ENCODE peak calls at places on chromosomes 3 and 15, in six cellular contexts. Z is posterior cingulate gyrus; G is GM12891; N is kidney; X is naive thymus-derived CD8-positive, alpha-beta T cell; I is NCI-H2081 treated with DMSO at 0.1 percent for 48 hours. U is an unnamed sample.

GRCh38 chr3:141124715-141125114 is 73.6 kb downstream of the SPSB4 start:
- DNase-seq in X (no peak), I (no peak), Z (no peak), N (no peak), G (no peak), U (no peak)

GRCh38 chr3:110027446-110027845 is 690.1 kb upstream of the DPPA4 start:
- DNase-seq in G (no peak), X (no peak), N (no peak), Z (no peak), I (no peak), U (no peak)

GRCh38 chr3:66372681-66373350 is 128.0 kb downstream of the LRIG1 start:
- DNase-seq in X (no peak), Z (peak; percentile 40), I (no peak), G (no peak), N (no peak), U (peak; percentile 77)

GRCh38 chr3:127459205-127459604 is 131.3 kb downstream of the TPRA1 start:
- DNase-seq in N (peak; percentile 15), I (no peak), X (no peak), Z (no peak), G (no peak), U (no peak)

GRCh38 chr3:71955549-71956373 is 170.8 kb upstream of the PROK2 start:
- DNase-seq in Z (peak; percentile 85), G (no peak), X (no peak), N (peak; percentile 83), I (peak; percentile 63), U (peak; percentile 64)

GRCh38 chr3:174533286-174533685 is 325.8 kb upstream of the NAALADL2 start:
- DNase-seq in I (no peak), G (no peak), X (no peak), Z (no peak), N (no peak), U (no peak)

GRCh38 chr15:79091204-79091867 is 756 bp upstream of the RASGRF1 start:
- DNase-seq in N (no peak), Z (peak; percentile 59), G (peak; percentile 35), I (no peak), X (no peak), U (peak; percentile 51)

GRCh38 chr3:45800611-45801010 is 4.3 kb upstream of the SLC6A20 start:
- DNase-seq in I (no peak), N (no peak), X (no peak), Z (no peak), G (no peak), U (no peak)

GRCh38 chr15:74786659-74787165 is 4.8 kb downstream of the CSK start:
- DNase-seq in I (no peak), G (no peak), N (peak; percentile 64), Z (no peak), X (no peak), U (no peak)

GRCh38 chr15:33808720-33809119 is 159.6 kb upstream of the CHRM5 start:
- DNase-seq in N (no peak), G (no peak), Z (no peak), I (no peak), X (no peak), U (no peak)

GRCh38 chr15:63615935-63616334 is 18.7 kb downstream of the FBXL22 start:
- DNase-seq in X (no peak), N (no peak), I (no peak), Z (no peak), G (no peak), U (no peak)

GRCh38 chr15:70375586-70375985 is 277.9 kb upstream of the TLE3 start:
- DNase-seq in X (no peak), G (no peak), I (no peak), Z (no peak), N (no peak), U (no peak)

GRCh38 chr3:4963669-4964589 is 15.3 kb upstream of the BHLHE40 start:
- DNase-seq in X (no peak), N (no peak), G (no peak), Z (no peak), I (no peak), U (no peak)

GRCh38 chr15:99706557-99707303 is 26.5 kb downstream of the LYSMD4 start:
- DNase-seq in I (no peak), X (peak; percentile 35), Z (no peak), N (no peak), G (no peak), U (no peak)

GRCh38 chr3:23341147-23341838 is 138.2 kb downstream of the UBE2E2 start:
- DNase-seq in I (no peak), Z (no peak), N (no peak), G (no peak), X (no peak), U (no peak)

GRCh38 chr15:80484312-80484981 is 80.3 kb downstream of the ARNT2 start:
- DNase-seq in I (no peak), X (no peak), G (no peak), N (no peak), Z (no peak), U (no peak)

GRCh38 chr15:67717776-67718175 is 107.5 kb upstream of the SKOR1 start:
- DNase-seq in X (no peak), G (no peak), I (no peak), N (no peak), Z (no peak), U (no peak)

U was measured in WTC11.